ENCODE peak calls at places on chromosomes 7 and 10, in four cellular contexts. B, W, A and I are unnamed samples.

GRCh38 chr10:83555264-83555663 is 584.0 kb upstream of the GHITM start:
- DNase-seq in W (no peak), A (peak), B (no peak), I (no peak)

GRCh38 chr10:133476641-133476990 is 22.9 kb downstream of the SCART1 start:
- DNase-seq in W (no peak), A (no peak), B (no peak), I (no peak)

GRCh38 chr10:24891823-24892222 is 60.6 kb downstream of the PRTFDC1 start:
- DNase-seq in A (peak), W (no peak), B (peak), I (peak)

GRCh38 chr7:92988051-92988450 is 129.7 kb downstream of the SAMD9 start:
- DNase-seq in W (no peak), B (peak), A (peak), I (peak)

GRCh38 chr7:120805636-120806388 is 52.1 kb downstream of the TSPAN12 start:
- DNase-seq in W (peak), A (peak), B (peak), I (peak)

GRCh38 chr10:47184724-47185330 is 115.2 kb upstream of the GDF10 start:
- DNase-seq in W (no peak), B (no peak), A (no peak), I (no peak)

GRCh38 chr10:3502606-3503005 is 282.4 kb downstream of the KLF6 start:
- DNase-seq in A (no peak), B (no peak), W (no peak), I (no peak)

GRCh38 chr7:27248911-27249723 is 6.5 kb downstream of the EVX1 start:
- DNase-seq in A (peak), B (peak), W (no peak), I (no peak)

GRCh38 chr7:46972205-46972604 is 609.7 kb downstream of the TNS3 start:
- DNase-seq in W (no peak), B (peak), A (peak), I (peak)

GRCh38 chr10:100483876-100484666 is 21.3 kb downstream of the WNT8B start:
- DNase-seq in W (no peak), B (no peak), A (no peak), I (no peak)

GRCh38 chr10:127216786-127217185 is 20.4 kb upstream of the INSYN2A start:
- DNase-seq in B (peak), W (no peak), A (no peak), I (no peak)

GRCh38 chr7:5545529-5545928 is 121.9 kb upstream of the TNRC18 start:
- DNase-seq in A (no peak), W (no peak), B (no peak), I (no peak)

GRCh38 chr7:128755075-128755474 is 15.9 kb downstream of the CALU start:
- DNase-seq in B (no peak), W (no peak), A (no peak), I (no peak)

GRCh38 chr7:85529197-85529596 is 342.3 kb upstream of the SEMA3D start:
- DNase-seq in W (no peak), A (no peak), B (peak), I (peak)

GRCh38 chr10:56596257-56596656 is 235.2 kb upstream of the ZWINT start:
- DNase-seq in A (no peak), W (no peak), B (no peak), I (no peak)

GRCh38 chr7:22781230-22781711 is 41.4 kb downstream of the TOMM7 start:
- DNase-seq in A (peak), W (no peak), B (peak), I (peak)

GRCh38 chr10:37952051-37952815 is 24.2 kb downstream of the ZNF25 start:
- DNase-seq in A (peak), W (no peak), B (no peak), I (no peak)

GRCh38 chr10:19570991-19571390 is 245.2 kb upstream of the PLXDC2 start:
- DNase-seq in W (no peak), A (no peak), B (peak), I (no peak)

GRCh38 chr7:36946401-36946739 is 222.1 kb upstream of the AOAH start:
- DNase-seq in W (no peak), B (no peak), A (no peak), I (no peak)

GRCh38 chr7:33667261-33667660 is 238.1 kb upstream of the BMPER start:
- DNase-seq in B (peak), W (no peak), A (peak), I (peak)

GRCh38 chr7:136652635-136653370 is 215.6 kb upstream of the CHRM2 start:
- DNase-seq in A (no peak), W (no peak), B (no peak), I (no peak)

GRCh38 chr7:156578978-156579430 is 61.6 kb upstream of the RNF32 start:
- DNase-seq in W (no peak), A (no peak), B (no peak), I (no peak)

GRCh38 chr7:132536646-132537395 is 39.4 kb downstream of the PLXNA4 start:
- DNase-seq in W (no peak), A (peak), B (peak), I (peak)

GRCh38 chr10:73886085-73886529 is 11.8 kb upstream of the CAMK2G start:
- DNase-seq in A (peak), W (peak), B (peak), I (peak)

GRCh38 chr7:73742753-73743641 is 4.4 kb upstream of the ABHD11 start:
- DNase-seq in W (no peak), A (peak), B (no peak), I (no peak)

GRCh38 chr10:133039823-133040704 is 47.7 kb upstream of the ADGRA1 start:
- DNase-seq in W (no peak), A (no peak), B (no peak), I (no peak)

GRCh38 chr7:70893985-70894722 is 237.8 kb upstream of the GALNT17 start:
- DNase-seq in W (no peak), A (no peak), B (no peak), I (no peak)

GRCh38 chr10:88064608-88065383 is 201.4 kb downstream of the PTEN start:
- DNase-seq in W (peak), A (no peak), B (peak), I (no peak)

GRCh38 chr7:111089822-111090426 is 1.0 kb upstream of the LRRN3 start:
- DNase-seq in W (no peak), A (peak), B (peak), I (peak)

GRCh38 chr10:72088879-72089585 is 681 bp upstream of the SPOCK2 start:
- DNase-seq in B (no peak), W (peak), A (no peak), I (no peak)

GRCh38 chr10:1516492-1517224 is 220.7 kb downstream of the ADARB2 start:
- DNase-seq in A (peak), B (no peak), W (no peak), I (no peak)

GRCh38 chr7:103879411-103879810 is 110.0 kb downstream of the RELN start:
- DNase-seq in B (no peak), W (no peak), A (no peak), I (no peak)

GRCh38 chr10:23325132-23325531 is 19.5 kb downstream of the C10orf67 start:
- DNase-seq in B (no peak), W (no peak), A (no peak), I (no peak)

GRCh38 chr7:46440186-46440585 is 519.1 kb upstream of the IGFBP3 start:
- DNase-seq in B (no peak), W (no peak), A (no peak), I (no peak)